ENCODE peak calls at places on chromosomes 7 and 10, in four cellular contexts. K is kidney epithelial cell, B is GM23338, J is upper lobe of left lung. D is an unnamed sample.

GRCh38 chr7:115662120-115662519 is 368.4 kb downstream of the TFEC start:
- DNase-seq in K (no peak), B (no peak), J (no peak), D (no peak)

GRCh38 chr10:6379015-6379776 is 176.5 kb downstream of the PFKFB3 start:
- DNase-seq in J (no peak), K (no peak), B (no peak), D (no peak)

GRCh38 chr10:122373713-122374112 is 795 bp upstream of the PLEKHA1 start:
- DNase-seq in K (no peak), B (peak), J (no peak), D (no peak)

GRCh38 chr10:127243490-127244272 is 47.3 kb upstream of the INSYN2A start:
- DNase-seq in J (no peak), K (no peak), B (peak), D (no peak)

GRCh38 chr7:2529161-2530075 is 9.8 kb downstream of the LFNG start:
- DNase-seq in J (peak), K (no peak), B (peak), D (no peak)

GRCh38 chr7:140577656-140578055 is 63.0 kb downstream of the DENND2A start:
- DNase-seq in B (no peak), J (no peak), K (no peak), D (no peak)

GRCh38 chr7:45217358-45217757 is 59.8 kb downstream of the RAMP3 start:
- DNase-seq in B (no peak), K (no peak), J (no peak), D (no peak)

GRCh38 chr7:138032775-138033174 is 30.9 kb upstream of the CREB3L2 start:
- DNase-seq in B (peak), J (no peak), K (no peak), D (no peak)

GRCh38 chr7:630539-630938 is 96.0 kb upstream of the DNAAF5 start:
- DNase-seq in J (no peak), B (no peak), K (no peak), D (no peak)

GRCh38 chr7:63899691-63900393 is 98.8 kb upstream of the ZNF722 start:
- DNase-seq in K (no peak), J (peak), B (no peak), D (no peak)

GRCh38 chr7:54796150-54796549 is 37.1 kb upstream of the SEC61G start:
- DNase-seq in J (no peak), K (no peak), B (no peak), D (no peak)

GRCh38 chr7:7972927-7973594 is 4.5 kb downstream of the GLCCI1 start:
- DNase-seq in J (no peak), K (no peak), B (no peak), D (no peak)

GRCh38 chr10:126702181-126702580 is 31.7 kb upstream of the C10orf90 start:
- DNase-seq in J (no peak), B (no peak), K (no peak), D (no peak)

GRCh38 chr10:120979435-120980315 is 128.5 kb downstream of the WDR11 start:
- DNase-seq in B (peak), K (no peak), J (peak), D (no peak)

GRCh38 chr10:79127151-79127961 is 58.6 kb downstream of the ZMIZ1 start:
- DNase-seq in K (no peak), B (peak), J (peak), D (no peak)

GRCh38 chr10:117005454-117006055 is 568 bp upstream of the SHTN1 start:
- DNase-seq in K (no peak), J (peak), B (peak), D (no peak)

GRCh38 chr10:11388996-11389395 is 222.5 kb downstream of the USP6NL start:
- DNase-seq in J (no peak), K (no peak), B (no peak), D (no peak)

GRCh38 chr7:16985621-16986020 is 103.8 kb upstream of the AGR3 start:
- DNase-seq in B (no peak), K (no peak), J (no peak), D (no peak)

GRCh38 chr10:69512901-69513300 is 60.3 kb downstream of the NEUROG3 start:
- DNase-seq in B (no peak), J (no peak), K (no peak), D (no peak)

GRCh38 chr10:91540714-91541113 is 92.2 kb downstream of the PPP1R3C start:
- DNase-seq in J (no peak), B (no peak), K (no peak), D (no peak)

GRCh38 chr7:149692557-149692982 is 80.8 kb downstream of the ZNF467 start:
- DNase-seq in J (no peak), K (no peak), B (peak), D (no peak)

GRCh38 chr10:116593139-116593740 is 2.5 kb downstream of the PNLIPRP1 start:
- DNase-seq in K (no peak), B (no peak), J (no peak), D (no peak)

GRCh38 chr10:8245131-8246117 is 190.9 kb downstream of the GATA3 start:
- DNase-seq in J (no peak), K (no peak), B (no peak), D (no peak)

GRCh38 chr7:123191132-123191531 is 8.6 kb downstream of the SLC13A1 start:
- DNase-seq in K (peak), J (no peak), B (no peak), D (no peak)

GRCh38 chr10:92692085-92692671 is 2.4 kb downstream of the HHEX start:
- DNase-seq in J (no peak), K (no peak), B (peak), D (no peak)

GRCh38 chr10:74282151-74282852 is 131.3 kb downstream of the ADK start:
- DNase-seq in B (no peak), J (no peak), K (no peak), D (peak)

GRCh38 chr7:17963281-17963680 is 23.0 kb upstream of the SNX13 start:
- DNase-seq in J (no peak), K (no peak), B (no peak), D (no peak)

GRCh38 chr7:3404490-3404889 is 103.4 kb downstream of the SDK1 start:
- DNase-seq in J (no peak), B (no peak), K (peak), D (no peak)

GRCh38 chr7:20330176-20330796 is 414 bp upstream of the ITGB8 start:
- DNase-seq in J (peak), B (peak), K (peak), D (peak)

GRCh38 chr7:11706666-11707605 is 125.1 kb downstream of the THSD7A start:
- DNase-seq in J (peak), K (peak), B (no peak), D (no peak)

GRCh38 chr7:5702876-5703571 is 78.4 kb downstream of the RNF216 start:
- DNase-seq in K (no peak), J (no peak), B (no peak), D (no peak)

GRCh38 chr10:110480387-110480786 is 17.3 kb upstream of the DUSP5 start:
- DNase-seq in B (no peak), J (no peak), K (no peak), D (no peak)

GRCh38 chr7:28037220-28038010 is 143.2 kb downstream of the JAZF1 start:
- DNase-seq in K (peak), J (no peak), B (no peak), D (peak)

GRCh38 chr7:131880078-131880477 is 323.6 kb upstream of the PODXL start:
- DNase-seq in K (no peak), J (no peak), B (no peak), D (no peak)

GRCh38 chr7:23426876-23427275 is 43.4 kb downstream of the IGF2BP3 start:
- DNase-seq in K (no peak), J (no peak), B (no peak), D (no peak)

GRCh38 chr7:151117565-151117964 is 31.3 kb downstream of the AGAP3 start:
- DNase-seq in B (no peak), J (no peak), K (no peak), D (no peak)

GRCh38 chr7:148940702-148941597 is 56.9 kb upstream of the EZH2 start:
- DNase-seq in K (peak), B (peak), J (peak), D (peak)

GRCh38 chr10:124378817-124379510 is 39.8 kb downstream of the OAT start:
- DNase-seq in K (no peak), B (no peak), J (peak), D (no peak)

DNA sequence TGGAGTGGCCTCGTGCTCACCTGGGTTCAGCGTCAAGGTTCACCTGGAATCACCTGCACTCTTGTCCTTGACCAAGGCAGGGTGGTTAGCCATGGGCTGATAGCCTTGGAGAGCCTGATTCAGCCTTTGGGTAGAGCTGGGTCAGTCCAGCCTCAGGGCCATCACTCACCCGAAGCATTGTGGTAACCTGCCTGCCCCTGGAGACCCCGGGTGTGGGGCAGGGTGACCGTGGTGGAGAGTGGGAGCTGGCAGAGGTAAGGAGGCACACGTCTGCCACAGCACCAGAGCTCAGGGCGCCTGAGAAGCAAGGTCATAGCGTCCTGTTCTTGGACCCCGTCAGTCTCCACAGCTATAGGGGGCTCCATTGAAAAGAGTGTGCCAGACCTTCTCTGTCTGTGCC is 27.7 kb upstream of the WDFY4 start:
- DNase-seq in K (no peak), B (no peak), J (no peak), D (no peak)
- H3K4me3 ChIP-seq in K (no peak), B (peak), J (no peak), D (peak)

GRCh38 chr10:99629625-99629978 is 9.4 kb upstream of the SLC25A28 start:
- DNase-seq in J (no peak), K (no peak), B (no peak), D (no peak)

GRCh38 chr10:99631496-99631895 is 11.3 kb upstream of the SLC25A28 start:
- DNase-seq in B (no peak), J (no peak), K (no peak), D (no peak)

GRCh38 chr10:99628923-99629624 is 8.8 kb upstream of the SLC25A28 start:
- DNase-seq in K (no peak), B (no peak), J (no peak), D (no peak)

GRCh38 chr10:99630991-99631390 is 10.8 kb upstream of the SLC25A28 start:
- DNase-seq in K (no peak), B (no peak), J (no peak), D (no peak)

GRCh38 chr10:99630439-99630838 is 10.2 kb upstream of the SLC25A28 start:
- DNase-seq in J (no peak), B (no peak), K (no peak), D (no peak)
- TF ChIP-seq CTCF in J (peak), B (no peak), K (peak), D (peak)

DNA sequence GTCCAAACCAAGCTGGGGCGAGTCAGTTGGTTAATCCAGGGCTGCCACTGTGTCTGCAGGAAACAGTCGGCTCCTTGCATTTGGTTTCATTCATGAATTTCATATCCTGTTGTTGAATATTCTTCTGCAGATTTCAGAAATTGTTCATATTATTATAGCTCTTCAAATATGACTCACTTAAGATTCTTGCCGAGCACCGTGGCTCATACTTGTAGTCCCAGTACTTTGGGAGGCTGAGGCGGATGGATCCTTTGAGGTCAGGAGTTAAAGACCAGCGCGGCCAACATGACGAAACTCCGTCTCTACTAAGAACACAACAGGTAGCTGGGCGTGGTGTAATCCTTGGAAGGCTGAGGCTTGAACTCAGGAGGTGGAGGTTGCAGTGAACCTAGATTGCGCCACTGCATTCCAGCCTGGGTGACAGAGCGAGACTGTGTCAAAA is 24.0 kb downstream of the PFKP start:
- DNase-seq in B (no peak), J (peak), K (peak), D (peak)
- H3K4me3 ChIP-seq in B (no peak), J (no peak), K (no peak), D (no peak)

DNA sequence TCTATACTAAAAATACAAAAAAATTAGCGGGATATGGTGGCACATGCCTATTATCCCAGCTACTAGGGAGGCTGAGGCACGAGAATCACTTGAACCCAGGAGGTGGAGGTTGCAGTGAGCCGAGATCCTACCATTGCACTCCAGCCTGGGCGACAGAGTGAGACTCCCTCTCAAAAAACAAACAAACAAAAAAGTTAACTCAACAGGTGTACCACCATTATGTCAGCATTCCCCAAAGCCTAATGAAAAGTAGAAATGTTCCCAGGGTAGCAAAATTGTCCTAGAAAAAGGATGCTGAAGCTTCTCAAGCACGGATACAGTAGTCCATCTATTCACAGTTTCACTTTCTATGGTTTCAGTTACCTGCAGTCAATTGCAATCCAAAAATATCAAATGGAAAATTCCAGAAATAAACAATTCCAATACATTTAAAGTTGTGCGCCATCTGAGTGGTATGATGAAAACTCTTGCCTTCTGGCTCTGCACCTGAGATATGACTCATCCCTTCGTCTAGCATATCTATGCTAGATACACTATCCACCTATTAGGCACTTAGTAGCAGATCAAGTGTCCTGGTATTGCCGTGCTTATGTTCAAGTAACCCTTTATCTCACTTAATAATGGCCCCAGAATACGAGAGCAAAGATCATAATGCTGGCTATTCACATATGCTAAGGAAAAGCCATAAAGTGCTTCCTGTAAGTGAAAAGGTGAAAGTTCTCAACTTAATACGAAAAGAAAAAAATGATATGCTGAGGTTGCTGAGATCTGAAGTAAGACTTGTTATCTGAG is 37.2 kb upstream of the SLC35G1 start:
- DNase-seq in J (no peak), B (no peak), K (no peak), D (no peak)
- TF ChIP-seq CTCF in J (no peak), B (no peak), K (no peak), D (no peak)

GRCh38 chr7:120023494-120024167 is 249.3 kb upstream of the KCND2 start:
- DNase-seq in B (no peak), K (no peak), J (no peak), D (no peak)
- H3K4me3 ChIP-seq in B (no peak), K (no peak), J (no peak), D (no peak)

GRCh38 chr10:97292097-97292861 is at the start of gene ARHGAP19:
- DNase-seq in K (peak), J (peak), B (peak), D (peak)
- TF ChIP-seq CTCF in K (peak), J (peak), B (no peak), D (peak)

GRCh38 chr7:37283701-37284100 is 165.0 kb downstream of the ELMO1 start:
- DNase-seq in B (no peak), K (no peak), J (no peak), D (no peak)

GRCh38 chr7:37282093-37282444 is 166.6 kb downstream of the ELMO1 start:
- DNase-seq in J (no peak), B (no peak), K (no peak), D (no peak)

GRCh38 chr7:37284285-37284684 is 164.4 kb downstream of the ELMO1 start:
- DNase-seq in B (no peak), K (no peak), J (no peak), D (no peak)

GRCh38 chr7:37282927-37283326 is 165.7 kb downstream of the ELMO1 start:
- DNase-seq in B (no peak), K (no peak), J (no peak), D (no peak)

GRCh38 chr7:37281368-37282092 is 167.1 kb downstream of the ELMO1 start:
- DNase-seq in K (no peak), B (no peak), J (no peak), D (no peak)
- H3K4me3 ChIP-seq in K (no peak), B (no peak), J (no peak), D (no peak)

DNA sequence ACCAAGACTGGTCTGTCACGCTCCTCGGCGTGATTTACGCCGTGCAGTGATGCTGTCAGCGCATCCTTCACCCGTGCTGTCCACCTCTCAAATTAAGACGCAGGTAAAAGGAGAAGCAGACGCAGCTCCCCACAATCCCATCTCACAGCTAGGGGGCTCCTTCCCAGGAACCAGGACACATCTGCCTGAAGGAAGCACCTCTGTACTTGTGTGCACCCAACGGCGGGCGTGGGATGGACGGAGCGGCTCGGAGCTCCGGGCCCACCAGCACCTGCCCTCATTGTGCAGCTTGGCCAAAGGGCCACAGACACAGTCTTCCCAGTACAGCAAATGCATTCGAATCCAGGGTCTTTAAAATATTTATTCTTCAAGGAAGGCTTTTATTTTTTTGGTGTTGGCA is 55.3 kb downstream of the STK32C start:
- DNase-seq in B (peak), K (no peak), J (no peak), D (no peak)
- TF ChIP-seq CTCF in B (peak), K (no peak), J (no peak), D (no peak)

DNA sequence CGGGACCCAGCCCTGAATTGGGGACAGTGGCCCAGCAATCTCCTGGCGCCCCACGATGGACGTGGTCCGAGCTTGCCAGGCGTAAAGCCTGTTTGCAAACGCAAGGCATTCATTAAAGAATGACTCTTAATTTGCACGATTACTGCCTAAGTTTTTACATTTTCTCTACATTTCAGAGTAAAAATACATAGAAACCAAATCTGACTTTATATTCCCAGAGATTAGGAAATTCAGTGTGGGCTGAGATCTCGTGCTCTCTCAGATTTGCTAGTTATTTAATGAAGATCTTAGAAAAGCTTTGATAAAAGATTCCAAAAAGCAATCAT is 337 bp upstream of the CCDC3 start:
- DNase-seq in K (no peak), B (no peak), J (no peak), D (no peak)
- H3K4me3 ChIP-seq in K (peak), B (peak), J (peak), D (no peak)

DNA sequence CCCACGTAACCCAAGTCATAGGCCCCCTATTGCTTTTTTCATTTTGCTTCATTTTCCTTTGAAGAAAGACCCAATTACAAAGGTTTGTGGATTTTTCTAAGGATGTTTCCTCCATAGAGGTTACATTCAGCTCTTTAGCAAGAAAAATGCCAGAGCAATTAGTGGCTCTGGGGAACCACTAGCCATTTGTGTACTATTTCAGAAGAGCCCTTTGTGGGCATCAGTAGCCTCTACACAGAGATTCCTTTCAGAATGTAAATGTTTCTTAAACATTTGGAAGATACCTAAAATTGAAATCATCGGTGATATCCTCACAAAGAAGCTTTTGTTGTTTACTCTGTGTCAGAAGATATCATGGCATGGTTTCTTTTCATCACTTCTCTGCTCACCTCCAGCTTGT is 291.0 kb upstream of the KMT2E start:
- DNase-seq in K (no peak), B (no peak), J (no peak), D (no peak)
- TF ChIP-seq CTCF in K (no peak), B (no peak), J (no peak), D (no peak)

D was measured in AG04449.